ENCODE peak calls at places on chromosome 22, in ten cellular contexts. One of them, this sample, is unnamed.

GRCh38 chr22:37222440-37222971 is 10.2 kb upstream of the SSTR3 start:
- DNase-seq in IMR-90: no peak
- DNase-seq in thyroid gland: no peak
- DNase-seq in transverse colon: peak; percentile 28
- DNase-seq in HCT116: no peak
- DNase-seq in stomach: no peak
- DNase-seq in sigmoid colon: no peak
- DNase-seq in K562: no peak
- DNase-seq in tibial nerve: no peak
- DNase-seq in gastrocnemius medialis: no peak
- DNase-seq in this sample: no peak

GRCh38 chr22:27836181-27836580 is 34.6 kb upstream of the MN1 start:
- DNase-seq in transverse colon: no peak
- DNase-seq in gastrocnemius medialis: no peak
- DNase-seq in tibial nerve: no peak
- DNase-seq in sigmoid colon: peak; percentile 42
- DNase-seq in stomach: no peak
- DNase-seq in thyroid gland: no peak
- DNase-seq in K562: no peak
- DNase-seq in HCT116: no peak
- DNase-seq in IMR-90: no peak
- DNase-seq in this sample: no peak

GRCh38 chr22:44570476-44571445 is 72.7 kb upstream of the RTL6 start:
- DNase-seq in IMR-90: no peak
- DNase-seq in HCT116: no peak
- DNase-seq in transverse colon: no peak
- DNase-seq in stomach: no peak
- DNase-seq in tibial nerve: no peak
- DNase-seq in K562: no peak
- DNase-seq in sigmoid colon: peak; percentile 36
- DNase-seq in thyroid gland: no peak
- DNase-seq in gastrocnemius medialis: no peak
- DNase-seq in this sample: peak; percentile 66

GRCh38 chr22:35928273-35928798 is 100.3 kb downstream of the RBFOX2 start:
- DNase-seq in sigmoid colon: no peak
- DNase-seq in K562: no peak
- DNase-seq in tibial nerve: no peak
- DNase-seq in IMR-90: no peak
- DNase-seq in thyroid gland: no peak
- DNase-seq in HCT116: no peak
- DNase-seq in gastrocnemius medialis: no peak
- DNase-seq in stomach: no peak
- DNase-seq in transverse colon: no peak
- DNase-seq in this sample: no peak

GRCh38 chr22:23268139-23268712 is 87.9 kb downstream of the BCR start:
- DNase-seq in transverse colon: no peak
- DNase-seq in HCT116: no peak
- DNase-seq in K562: peak; percentile 64
- DNase-seq in gastrocnemius medialis: no peak
- DNase-seq in IMR-90: no peak
- DNase-seq in tibial nerve: no peak
- DNase-seq in stomach: no peak
- DNase-seq in sigmoid colon: no peak
- DNase-seq in thyroid gland: no peak
- DNase-seq in this sample: no peak

GRCh38 chr22:40665312-40665711 is 14.0 kb upstream of the MCHR1 start:
- DNase-seq in tibial nerve: no peak
- DNase-seq in gastrocnemius medialis: peak; percentile 33
- DNase-seq in sigmoid colon: peak; percentile 76
- DNase-seq in HCT116: no peak
- DNase-seq in stomach: no peak
- DNase-seq in thyroid gland: peak; percentile 71
- DNase-seq in IMR-90: peak; percentile 85
- DNase-seq in transverse colon: no peak
- DNase-seq in K562: no peak
- DNase-seq in this sample: no peak

GRCh38 chr22:50445071-50445879 is 29.6 kb downstream of the SBF1 start:
- DNase-seq in stomach: peak; percentile 56
- DNase-seq in gastrocnemius medialis: no peak
- DNase-seq in thyroid gland: peak; percentile 79
- DNase-seq in IMR-90: no peak
- DNase-seq in transverse colon: no peak
- DNase-seq in K562: no peak
- DNase-seq in sigmoid colon: no peak
- DNase-seq in HCT116: no peak
- DNase-seq in tibial nerve: no peak
- DNase-seq in this sample: no peak

GRCh38 chr22:35842954-35843353 is 125.3 kb downstream of the APOL5 start:
- DNase-seq in stomach: no peak
- DNase-seq in IMR-90: peak; percentile 36
- DNase-seq in K562: peak; percentile 11
- DNase-seq in thyroid gland: peak; percentile 56
- DNase-seq in HCT116: peak; percentile 62
- DNase-seq in sigmoid colon: no peak
- DNase-seq in tibial nerve: no peak
- DNase-seq in transverse colon: no peak
- DNase-seq in gastrocnemius medialis: peak; percentile 59
- DNase-seq in this sample: no peak

GRCh38 chr22:37095113-37095512 is 14.4 kb downstream of the TMPRSS6 start:
- DNase-seq in K562: peak; percentile 10
- DNase-seq in transverse colon: no peak
- DNase-seq in gastrocnemius medialis: no peak
- DNase-seq in sigmoid colon: no peak
- DNase-seq in IMR-90: no peak
- DNase-seq in thyroid gland: no peak
- DNase-seq in HCT116: no peak
- DNase-seq in stomach: no peak
- DNase-seq in tibial nerve: no peak
- DNase-seq in this sample: no peak

GRCh38 chr22:17634696-17635095 is 3.9 kb upstream of the BCL2L13 start:
- DNase-seq in IMR-90: no peak
- DNase-seq in HCT116: no peak
- DNase-seq in gastrocnemius medialis: no peak
- DNase-seq in K562: no peak
- DNase-seq in stomach: no peak
- DNase-seq in thyroid gland: no peak
- DNase-seq in sigmoid colon: no peak
- DNase-seq in transverse colon: no peak
- DNase-seq in tibial nerve: no peak
- DNase-seq in this sample: no peak

GRCh38 chr22:19643448-19644313 is 70.6 kb upstream of the SEPTIN5 start:
- DNase-seq in transverse colon: no peak
- DNase-seq in HCT116: no peak
- DNase-seq in tibial nerve: no peak
- DNase-seq in sigmoid colon: no peak
- DNase-seq in thyroid gland: no peak
- DNase-seq in IMR-90: no peak
- DNase-seq in K562: peak; percentile 91
- DNase-seq in stomach: no peak
- DNase-seq in gastrocnemius medialis: no peak
- DNase-seq in this sample: no peak

GRCh38 chr22:42396621-42397331 is 35.4 kb downstream of the NFAM1 start:
- DNase-seq in K562: no peak
- DNase-seq in IMR-90: no peak
- DNase-seq in tibial nerve: no peak
- DNase-seq in thyroid gland: peak; percentile 45
- DNase-seq in transverse colon: peak; percentile 17
- DNase-seq in stomach: no peak
- DNase-seq in sigmoid colon: no peak
- DNase-seq in gastrocnemius medialis: peak; percentile 29
- DNase-seq in HCT116: peak; percentile 3
- DNase-seq in this sample: no peak
- H3K4me3 ChIP-seq in K562: no peak overlapping the region
- H3K4me3 ChIP-seq in IMR-90: no peak overlapping the region
- H3K4me3 ChIP-seq in tibial nerve: no peak overlapping the region
- H3K4me3 ChIP-seq in thyroid gland: no peak overlapping the region
- H3K4me3 ChIP-seq in transverse colon: no peak overlapping the region
- H3K4me3 ChIP-seq in stomach: no peak overlapping the region
- H3K4me3 ChIP-seq in sigmoid colon: no peak overlapping the region
- H3K4me3 ChIP-seq in gastrocnemius medialis: no peak overlapping the region
- H3K4me3 ChIP-seq in HCT116: no peak overlapping the region
- H3K4me3 ChIP-seq in this sample: no peak overlapping the region

GRCh38 chr22:42645341-42645937 is 3.8 kb downstream of the CYB5R3 start:
- DNase-seq in tibial nerve: no peak
- DNase-seq in transverse colon: no peak
- DNase-seq in HCT116: no peak
- DNase-seq in thyroid gland: peak; percentile 57
- DNase-seq in IMR-90: no peak
- DNase-seq in stomach: peak; percentile 44
- DNase-seq in gastrocnemius medialis: no peak
- DNase-seq in K562: no peak
- DNase-seq in sigmoid colon: no peak
- DNase-seq in this sample: no peak

GRCh38 chr22:42645938-42646568 is 3.1 kb downstream of the CYB5R3 start:
- DNase-seq in thyroid gland: peak; percentile 52
- DNase-seq in transverse colon: peak; percentile 56
- DNase-seq in stomach: peak; percentile 70
- DNase-seq in K562: no peak
- DNase-seq in sigmoid colon: no peak
- DNase-seq in tibial nerve: no peak
- DNase-seq in gastrocnemius medialis: no peak
- DNase-seq in HCT116: no peak
- DNase-seq in IMR-90: no peak
- DNase-seq in this sample: no peak

GRCh38 chr22:42648368-42649260 is 578 bp downstream of the CYB5R3 start:
- DNase-seq in HCT116: no peak
- DNase-seq in thyroid gland: peak; percentile 64
- DNase-seq in transverse colon: peak; percentile 89
- DNase-seq in K562: peak; percentile 88
- DNase-seq in stomach: peak; percentile 79
- DNase-seq in tibial nerve: no peak
- DNase-seq in sigmoid colon: no peak
- DNase-seq in gastrocnemius medialis: peak; percentile 44
- DNase-seq in IMR-90: no peak
- DNase-seq in this sample: peak; percentile 38

GRCh38 chr22:42648017-42648367 is 1.2 kb downstream of the CYB5R3 start:
- DNase-seq in K562: no peak
- DNase-seq in tibial nerve: no peak
- DNase-seq in HCT116: no peak
- DNase-seq in stomach: no peak
- DNase-seq in thyroid gland: no peak
- DNase-seq in IMR-90: no peak
- DNase-seq in transverse colon: no peak
- DNase-seq in sigmoid colon: no peak
- DNase-seq in gastrocnemius medialis: no peak
- DNase-seq in this sample: no peak

GRCh38 chr22:42646569-42647525 is 2.3 kb downstream of the CYB5R3 start:
- DNase-seq in transverse colon: peak; percentile 61
- DNase-seq in thyroid gland: peak; percentile 77
- DNase-seq in HCT116: no peak
- DNase-seq in IMR-90: no peak
- DNase-seq in gastrocnemius medialis: peak; percentile 58
- DNase-seq in tibial nerve: no peak
- DNase-seq in stomach: peak; percentile 91
- DNase-seq in K562: peak; percentile 68
- DNase-seq in sigmoid colon: no peak
- DNase-seq in this sample: peak; percentile 92
- TF ChIP-seq POLR2A in transverse colon: no peak
- TF ChIP-seq POLR2A in thyroid gland: peak; percentile 39
- TF ChIP-seq POLR2A in HCT116: no peak
- TF ChIP-seq POLR2A in IMR-90: no peak
- TF ChIP-seq POLR2A in gastrocnemius medialis: peak; percentile 24
- TF ChIP-seq POLR2A in tibial nerve: no peak
- TF ChIP-seq POLR2A in stomach: no peak
- TF ChIP-seq POLR2A in K562: no peak
- TF ChIP-seq POLR2A in sigmoid colon: no peak
- TF ChIP-seq POLR2A in this sample: no peak

GRCh38 chr22:42316988-42317387 is 46.5 kb upstream of the TCF20 start:
- DNase-seq in tibial nerve: no peak
- DNase-seq in K562: peak; percentile 44
- DNase-seq in HCT116: no peak
- DNase-seq in thyroid gland: no peak
- DNase-seq in IMR-90: no peak
- DNase-seq in transverse colon: peak; percentile 86
- DNase-seq in stomach: peak; percentile 65
- DNase-seq in gastrocnemius medialis: no peak
- DNase-seq in sigmoid colon: peak; percentile 87
- DNase-seq in this sample: peak; percentile 93

GRCh38 chr22:42313204-42313603 is 42.8 kb upstream of the TCF20 start:
- DNase-seq in transverse colon: no peak
- DNase-seq in sigmoid colon: no peak
- DNase-seq in thyroid gland: no peak
- DNase-seq in IMR-90: no peak
- DNase-seq in HCT116: no peak
- DNase-seq in gastrocnemius medialis: no peak
- DNase-seq in K562: no peak
- DNase-seq in stomach: no peak
- DNase-seq in tibial nerve: no peak
- DNase-seq in this sample: no peak

GRCh38 chr22:42314709-42315391 is 44.4 kb upstream of the TCF20 start:
- DNase-seq in IMR-90: no peak
- DNase-seq in HCT116: no peak
- DNase-seq in K562: no peak
- DNase-seq in sigmoid colon: no peak
- DNase-seq in tibial nerve: no peak
- DNase-seq in thyroid gland: no peak
- DNase-seq in transverse colon: no peak
- DNase-seq in stomach: no peak
- DNase-seq in gastrocnemius medialis: no peak
- DNase-seq in this sample: no peak

GRCh38 chr22:42315392-42315756 is 44.9 kb upstream of the TCF20 start:
- DNase-seq in stomach: no peak
- DNase-seq in gastrocnemius medialis: no peak
- DNase-seq in tibial nerve: no peak
- DNase-seq in transverse colon: peak; percentile 65
- DNase-seq in IMR-90: no peak
- DNase-seq in sigmoid colon: no peak
- DNase-seq in HCT116: no peak
- DNase-seq in thyroid gland: no peak
- DNase-seq in K562: no peak
- DNase-seq in this sample: no peak

GRCh38 chr22:42313804-42314581 is 43.5 kb upstream of the TCF20 start:
- DNase-seq in stomach: peak; percentile 79
- DNase-seq in sigmoid colon: peak; percentile 75
- DNase-seq in thyroid gland: peak; percentile 84
- DNase-seq in HCT116: peak; percentile 75
- DNase-seq in IMR-90: peak; percentile 54
- DNase-seq in gastrocnemius medialis: peak; percentile 21
- DNase-seq in K562: peak; percentile 46
- DNase-seq in transverse colon: peak; percentile 87
- DNase-seq in tibial nerve: no peak
- DNase-seq in this sample: no peak
- TF ChIP-seq CTCF in stomach: no peak
- TF ChIP-seq CTCF in sigmoid colon: peak; percentile 28
- TF ChIP-seq CTCF in thyroid gland: no peak
- TF ChIP-seq CTCF in HCT116: peak; percentile 64
- TF ChIP-seq CTCF in IMR-90: peak; percentile 46
- TF ChIP-seq CTCF in gastrocnemius medialis: peak; percentile 18
- TF ChIP-seq CTCF in K562: peak; percentile 89
- TF ChIP-seq CTCF in transverse colon: peak; percentile 60
- TF ChIP-seq CTCF in tibial nerve: no peak
- TF ChIP-seq CTCF in this sample: peak; percentile 94

DNA sequence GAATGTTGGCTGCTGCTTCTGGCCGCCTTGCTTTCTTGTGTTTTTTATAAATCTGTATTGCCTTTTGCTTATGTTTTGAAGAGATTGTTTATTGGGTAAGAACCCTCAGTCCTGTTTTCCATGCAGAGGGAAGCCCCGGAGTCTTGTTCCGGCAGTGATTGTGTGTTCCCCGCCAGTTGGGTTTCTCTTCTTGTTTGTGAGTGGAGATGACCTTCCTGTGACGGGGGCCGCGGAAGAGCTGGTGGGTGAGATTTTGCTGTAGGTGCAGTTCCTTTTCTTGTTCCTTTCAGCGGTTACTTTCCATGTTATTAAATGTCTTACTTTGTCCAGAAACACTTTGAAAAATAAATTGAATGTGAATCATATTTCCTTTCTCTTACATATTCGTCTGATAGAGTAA is 8.3 kb downstream of the TBC1D22A start:
- DNase-seq in tibial nerve: no peak
- DNase-seq in transverse colon: no peak
- DNase-seq in HCT116: no peak
- DNase-seq in IMR-90: no peak
- DNase-seq in gastrocnemius medialis: no peak
- DNase-seq in thyroid gland: no peak
- DNase-seq in stomach: no peak
- DNase-seq in sigmoid colon: no peak
- DNase-seq in K562: no peak
- DNase-seq in this sample: no peak
- H3K4me3 ChIP-seq in tibial nerve: no peak overlapping the region
- H3K4me3 ChIP-seq in transverse colon: no peak overlapping the region
- H3K4me3 ChIP-seq in HCT116: no peak overlapping the region
- H3K4me3 ChIP-seq in IMR-90: no peak overlapping the region
- H3K4me3 ChIP-seq in gastrocnemius medialis: no peak overlapping the region
- H3K4me3 ChIP-seq in thyroid gland: no peak overlapping the region
- H3K4me3 ChIP-seq in stomach: no peak overlapping the region
- H3K4me3 ChIP-seq in sigmoid colon: no peak overlapping the region
- H3K4me3 ChIP-seq in K562: no peak overlapping the region
- H3K4me3 ChIP-seq in this sample: no peak overlapping the region